ENCODE peak calls at places on chromosomes 13 and 19, in five cellular contexts. Q, A, Y, L and T are unnamed samples.
A peak's percentile ranks its signal among the peaks of the same experiment; 100 is the strongest.

GRCh38 chr19:55345818-55346724 is 6.4 kb downstream of the KMT5C start:
- DNase-seq in Q (peak; percentile 67), Y (no peak), L (no peak), A (no peak), T (peak; percentile 34)

GRCh38 chr19:53157601-53158000 is 1.3 kb downstream of the ZNF347 start:
- DNase-seq in Y (no peak), L (no peak), A (no peak), Q (no peak), T (no peak)

GRCh38 chr13:26280295-26280694 is 26.4 kb downstream of the CDK8 start:
- DNase-seq in Q (no peak), Y (no peak), A (peak; percentile 79), L (no peak), T (no peak)

GRCh38 chr19:7444042-7444441 is 44.8 kb downstream of the PEX11G start:
- DNase-seq in A (no peak), L (no peak), Y (no peak), Q (no peak), T (no peak)

GRCh38 chr13:98751397-98752110 is 918 bp downstream of the SLC15A1 start:
- DNase-seq in Q (no peak), Y (no peak), L (no peak), A (no peak), T (no peak)

GRCh38 chr19:45443462-45444317 is 20.0 kb upstream of the ERCC1 start:
- DNase-seq in Q (peak; percentile 95), Y (peak; percentile 99), A (peak; percentile 91), L (peak; percentile 98), T (peak; percentile 94)

GRCh38 chr13:60001892-60002291 is 161.8 kb downstream of the DIAPH3 start:
- DNase-seq in Q (no peak), A (no peak), L (no peak), Y (no peak), T (no peak)

GRCh38 chr19:43596842-43597461 is 557 bp downstream of the ZNF576 start:
- DNase-seq in A (no peak), L (no peak), Q (no peak), Y (no peak), T (no peak)

GRCh38 chr19:45885556-45886426 is at the start of gene IRF2BP1:
- DNase-seq in L (peak; percentile 94), A (peak; percentile 88), Y (peak; percentile 96), Q (peak; percentile 93), T (peak; percentile 89)

GRCh38 chr13:31192306-31192705 is 7.5 kb upstream of the B3GLCT start:
- DNase-seq in A (no peak), Q (no peak), L (no peak), Y (no peak), T (no peak)

GRCh38 chr13:39415403-39415802 is 187.6 kb downstream of the LHFPL6 start:
- DNase-seq in Y (peak; percentile 77), A (no peak), Q (peak; percentile 39), L (peak; percentile 42), T (no peak)

GRCh38 chr13:98225036-98225940 is 48.2 kb upstream of the RNF113B start:
- DNase-seq in Y (no peak), L (no peak), Q (no peak), A (no peak), T (no peak)

GRCh38 chr19:45075215-45076028 is 856 bp downstream of the ZNF296 start:
- DNase-seq in A (no peak), Q (no peak), L (peak; percentile 76), Y (peak; percentile 78), T (peak; percentile 34)

GRCh38 chr19:19179548-19180441 is 9.7 kb upstream of the MEF2B start:
- DNase-seq in Q (no peak), Y (no peak), L (no peak), A (no peak), T (no peak)

GRCh38 chr13:32745509-32745908 is 159.3 kb downstream of the PDS5B start:
- DNase-seq in L (no peak), Q (no peak), A (no peak), Y (no peak), T (no peak)

GRCh38 chr19:46599716-46600392 is 1.3 kb upstream of the CALM3 start:
- DNase-seq in L (no peak), Y (peak; percentile 57), A (no peak), Q (no peak), T (no peak)

GRCh38 chr19:10363789-10364281 is 16.5 kb downstream of the TYK2 start:
- DNase-seq in A (peak; percentile 14), L (no peak), Q (no peak), Y (no peak), T (no peak)

GRCh38 chr19:13093407-13094284 is 9.0 kb downstream of the LYL1 start:
- DNase-seq in L (peak; percentile 78), Q (peak; percentile 85), A (peak; percentile 68), Y (peak; percentile 95), T (peak; percentile 60)

GRCh38 chr13:100533588-100534041 is 55.0 kb downstream of the GGACT start:
- DNase-seq in A (no peak), Q (no peak), Y (no peak), L (no peak), T (no peak)

GRCh38 chr13:96238241-96238640 is 148.3 kb downstream of the HS6ST3 start:
- DNase-seq in A (no peak), Q (no peak), L (no peak), Y (no peak), T (no peak)

GRCh38 chr19:38388310-38389100 is at the start of gene SPRED3:
- DNase-seq in Q (peak; percentile 35), L (no peak), Y (no peak), A (no peak), T (no peak)

DNA sequence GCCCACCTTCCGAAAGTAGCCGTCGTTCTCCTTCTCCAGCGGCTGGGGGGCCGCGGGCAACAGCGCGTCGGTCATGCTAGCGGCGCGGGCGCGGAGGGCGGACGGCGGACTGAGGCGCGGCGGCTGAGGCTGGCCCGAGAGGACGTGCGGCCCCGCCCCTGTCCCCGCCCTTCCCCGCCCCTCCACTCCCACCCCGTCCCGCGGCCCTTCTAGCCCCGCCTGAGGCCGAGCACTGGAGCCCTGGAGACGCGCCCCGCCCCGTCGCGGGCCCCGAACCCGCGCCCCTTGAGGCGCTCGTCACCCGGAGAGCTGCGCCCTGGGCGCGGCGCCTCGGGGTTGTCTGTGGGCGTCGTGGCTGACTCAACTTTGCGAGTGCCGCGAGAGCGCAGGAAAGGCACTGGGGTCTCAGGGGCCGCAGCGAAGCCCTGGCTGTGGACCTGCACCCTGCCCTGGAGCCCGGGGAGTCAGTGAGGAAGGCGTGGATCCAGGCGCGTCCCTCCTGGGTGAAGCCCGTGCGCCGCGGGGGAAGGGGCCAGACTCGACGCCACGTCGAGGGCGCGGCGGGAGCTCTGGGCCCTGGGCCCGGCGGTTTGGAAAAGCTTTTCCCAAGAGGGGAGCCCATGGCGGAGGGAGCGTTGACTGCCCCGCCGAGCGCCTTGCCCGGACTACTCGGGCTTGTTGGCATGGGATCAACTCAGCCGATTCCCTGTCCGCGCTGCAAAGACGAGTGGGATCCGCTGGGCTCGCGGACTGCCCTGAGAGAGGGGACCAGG is at the start of gene RHPN2:
- DNase-seq in Y (peak; percentile 73), Q (peak; percentile 63), L (no peak), A (no peak), T (no peak)
- H3K27me3 ChIP-seq in Y (peaks cover 36% of the 10 kb centered on the region), Q (no peaks in the 10 kb centered on the region), L (peaks cover 44% of the 10 kb centered on the region), A (no peaks in the 10 kb centered on the region), T (peaks cover 25% of the 10 kb centered on the region)

GRCh38 chr13:94947392-94947791 is 235.0 kb upstream of the SOX21 start:
- DNase-seq in L (no peak), Y (no peak), Q (no peak), A (no peak), T (no peak)
- H3K27me3 ChIP-seq in L (no peaks in the 10 kb centered on the region), Y (no peaks in the 10 kb centered on the region), Q (no peaks in the 10 kb centered on the region), A (no peaks in the 10 kb centered on the region), T (no peaks in the 10 kb centered on the region)

DNA sequence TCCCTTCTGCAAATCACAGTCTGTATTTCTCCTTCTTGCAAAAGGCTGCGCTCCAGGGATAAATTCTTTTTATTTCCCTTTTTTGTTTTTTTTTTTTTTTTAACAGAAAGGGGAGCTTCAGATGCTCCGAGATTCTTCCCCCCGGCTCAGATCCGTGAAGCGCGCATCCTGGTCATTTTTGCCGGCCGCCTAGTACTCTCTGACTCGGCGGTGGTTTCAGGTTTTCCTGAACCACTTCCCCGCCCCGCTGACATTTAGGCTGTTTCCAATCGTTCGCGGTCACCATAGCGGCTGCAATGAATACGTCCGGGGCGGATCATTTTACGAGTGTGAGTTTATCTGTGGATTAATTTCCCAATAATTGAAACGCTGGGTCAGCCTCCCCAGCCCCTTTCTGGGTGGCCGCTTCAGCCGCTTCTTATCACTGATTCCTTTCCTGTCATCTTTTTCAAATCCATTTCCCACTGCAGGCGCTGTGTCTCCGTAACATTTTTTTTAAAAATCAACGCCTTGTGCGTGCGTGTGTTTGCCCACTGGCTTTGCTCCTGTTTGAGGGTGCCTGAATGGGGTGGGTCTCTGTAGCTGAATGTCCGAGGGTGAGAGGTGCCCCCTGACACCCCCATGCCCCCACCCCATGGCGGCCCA is 10.5 kb downstream of the ONECUT3 start:
- DNase-seq in A (no peak), L (no peak), Y (no peak), Q (no peak), T (no peak)
- H3K27me3 ChIP-seq in A (peaks cover 86% of the 10 kb centered on the region), L (peaks cover 99% of the 10 kb centered on the region), Y (peaks cover 99% of the 10 kb centered on the region), Q (peaks cover 60% of the 10 kb centered on the region), T (peaks cover 7% of the 10 kb centered on the region)

DNA sequence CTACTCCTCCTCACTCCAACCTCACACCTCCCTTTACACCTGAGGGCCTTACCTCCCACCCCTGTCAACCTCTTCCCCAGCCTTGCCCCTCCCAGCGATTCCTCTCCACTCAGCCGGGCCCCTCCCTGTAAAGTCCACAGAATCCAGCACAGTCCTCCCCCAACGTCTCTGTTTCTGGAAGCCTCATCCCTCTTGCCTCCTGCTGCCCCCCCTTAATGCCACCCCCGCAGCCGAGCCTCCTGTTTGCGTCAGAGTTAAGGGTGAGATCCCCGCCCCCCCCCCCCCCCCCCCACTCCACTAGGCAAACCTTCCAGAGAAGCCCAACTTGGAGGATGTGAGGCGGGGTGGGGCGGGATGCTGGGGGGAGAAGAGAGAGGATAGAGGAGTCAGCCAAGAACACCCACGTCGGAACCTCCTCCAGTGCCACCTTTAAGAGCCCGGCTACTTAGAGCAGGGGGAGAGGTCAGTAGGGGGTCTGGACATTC is 2.1 kb downstream of the UNC13A start:
- DNase-seq in L (no peak), Q (no peak), A (peak; percentile 24), Y (no peak), T (no peak)
- H3K27me3 ChIP-seq in L (peaks cover 66% of the 10 kb centered on the region), Q (no peaks in the 10 kb centered on the region), A (no peaks in the 10 kb centered on the region), Y (peaks cover 74% of the 10 kb centered on the region), T (peaks cover 2% of the 10 kb centered on the region)

GRCh38 chr19:30799854-30800755 is 427.9 kb downstream of the ZNF536 start:
- DNase-seq in A (no peak), Y (no peak), L (peak; percentile 42), Q (no peak), T (no peak)
- H3K27me3 ChIP-seq in A (no peaks in the 10 kb centered on the region), Y (no peaks in the 10 kb centered on the region), L (peaks cover 2% of the 10 kb centered on the region), Q (no peaks in the 10 kb centered on the region), T (no peaks in the 10 kb centered on the region)

DNA sequence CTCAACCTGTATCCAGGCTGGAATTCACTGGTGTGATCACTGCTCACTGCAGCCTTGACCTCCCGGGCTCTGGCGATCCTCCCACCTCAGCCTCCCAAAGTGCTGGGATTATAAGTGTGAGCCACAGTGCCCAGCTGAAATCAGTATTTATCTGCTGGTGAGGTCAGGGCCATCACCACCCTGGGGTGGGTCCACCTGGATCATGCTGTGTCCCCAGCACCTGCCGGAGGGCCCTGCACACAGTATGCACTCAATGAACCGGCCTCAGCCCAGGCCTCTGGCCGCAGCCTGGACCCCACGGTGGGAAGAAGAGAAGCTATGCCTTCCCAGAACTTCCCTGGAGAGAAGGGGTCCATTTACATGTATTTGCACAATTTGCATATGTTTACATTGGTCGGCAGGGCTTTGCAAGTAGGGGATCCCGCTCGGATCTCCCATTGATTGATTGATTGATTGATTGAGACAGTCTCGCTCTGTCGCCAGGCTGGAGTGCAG is 2.6 kb upstream of the SLC5A5 start:
- DNase-seq in Y (no peak), L (no peak), Q (no peak), A (no peak), T (no peak)
- H3K27me3 ChIP-seq in Y (peaks cover 43% of the 10 kb centered on the region), L (peaks cover 51% of the 10 kb centered on the region), Q (peaks cover 37% of the 10 kb centered on the region), A (peaks cover 52% of the 10 kb centered on the region), T (no peaks in the 10 kb centered on the region)